ENCODE peak calls at places on chromosomes 13 and 19, in nine cellular contexts. T is ovary; S is T follicular helper cell; C is stomach; E is ureter; Y is activated CD8-positive, alpha-beta memory T cell treated with anti-CD3 and anti-CD28 coated beads for 4 hours; V is fibroblast of lung; F is stimulated activated CD4-positive, alpha-beta T cell treated with anti-CD3 and anti-CD28 coated beads, Interleukin-15, amount 100 ng/mL, for 1 hour; N is fibroblast of villous mesenchyme. P is an unnamed sample.

GRCh38 chr13:60584976-60585375 is 188.0 kb downstream of the TDRD3 start:
- DNase-seq in T (no peak), S (no peak), C (no peak), E (no peak), Y (no peak), V (peak; percentile 54), F (no peak), N (no peak), P (no peak)

GRCh38 chr19:29098863-29099481 is 114.0 kb downstream of the UQCRFS1 start:
- DNase-seq in T (peak; percentile 70), S (no peak), C (peak; percentile 31), E (peak; percentile 70), Y (no peak), V (peak; percentile 11), F (no peak), N (peak; percentile 13), P (no peak)

GRCh38 chr19:56838930-56839664 is 1.4 kb downstream of the PEG3 start:
- DNase-seq in T (peak; percentile 99), S (no peak), C (peak; percentile 69), E (peak; percentile 95), Y (no peak), V (peak; percentile 22), F (no peak), N (peak; percentile 87), P (no peak)

GRCh38 chr13:99434258-99434788 is 66.9 kb upstream of the TM9SF2 start:
- DNase-seq in T (no peak), S (peak; percentile 80), C (peak; percentile 54), E (no peak), Y (peak; percentile 41), V (no peak), F (peak; percentile 68), N (no peak), P (peak; percentile 57)

GRCh38 chr13:41931337-41931736 is 29.6 kb downstream of the VWA8 start:
- DNase-seq in T (no peak), S (no peak), C (no peak), E (no peak), Y (no peak), V (peak; percentile 49), F (no peak), N (peak; percentile 17), P (no peak)

GRCh38 chr13:86425127-86425526 is 625.9 kb upstream of the SLITRK6 start:
- DNase-seq in T (no peak), S (no peak), C (no peak), E (no peak), Y (no peak), V (no peak), F (no peak), N (no peak), P (no peak)

GRCh38 chr19:55647732-55648656 is at the start of gene CCDC106:
- DNase-seq in T (peak; percentile 81), S (no peak), C (peak; percentile 64), E (peak; percentile 62), Y (no peak), V (peak; percentile 86), F (no peak), N (peak; percentile 73), P (no peak)

GRCh38 chr19:54724142-54724541 is at the start of gene KIR3DL3:
- DNase-seq in T (no peak), S (no peak), C (no peak), E (no peak), Y (no peak), V (no peak), F (no peak), N (no peak), P (no peak)

GRCh38 chr13:72149701-72150100 is 282.7 kb upstream of the DACH1 start:
- DNase-seq in T (no peak), S (no peak), C (no peak), E (no peak), Y (no peak), V (peak; percentile 19), F (no peak), N (no peak), P (no peak)

GRCh38 chr19:6769006-6769637 is 1.9 kb upstream of the SH2D3A start:
- DNase-seq in T (no peak), S (no peak), C (no peak), E (no peak), Y (no peak), V (no peak), F (no peak), N (peak; percentile 42), P (no peak)

GRCh38 chr19:7421941-7422744 is 66.7 kb downstream of the PEX11G start:
- DNase-seq in T (no peak), S (no peak), C (peak; percentile 48), E (peak; percentile 78), Y (no peak), V (no peak), F (no peak), N (no peak), P (no peak)

GRCh38 chr13:38463047-38463446 is 113.4 kb downstream of the UFM1 start:
- DNase-seq in T (no peak), S (no peak), C (no peak), E (no peak), Y (no peak), V (no peak), F (no peak), N (no peak), P (no peak)

GRCh38 chr13:96229356-96229755 is 139.4 kb downstream of the HS6ST3 start:
- DNase-seq in T (no peak), S (no peak), C (no peak), E (no peak), Y (no peak), V (no peak), F (no peak), N (peak; percentile 2), P (no peak)

GRCh38 chr19:3034845-3035541 is 5.9 kb upstream of the TLE2 start:
- DNase-seq in T (no peak), S (no peak), C (peak; percentile 51), E (peak; percentile 76), Y (no peak), V (peak; percentile 53), F (no peak), N (peak; percentile 77), P (no peak)

P was measured in central memory CD8-positive, alpha-beta T cell.